ENCODE peak calls at places on chromosome 21, in ten cellular contexts. Y, B, T, Z, P, M, J, G, F and R are unnamed samples.

GRCh38 chr21:37297364-37297763 is 30.2 kb upstream of the VPS26C start:
- DNase-seq in Y (no peak), B (no peak), T (no peak), Z (no peak), P (no peak), M (no peak), J (no peak), G (no peak), F (no peak), R (no peak)

GRCh38 chr21:45595574-45596295 is 47.8 kb upstream of the PCBP3 start:
- DNase-seq in Y (no peak), B (no peak), T (no peak), Z (no peak), P (no peak), M (no peak), J (no peak), G (no peak), F (no peak), R (peak)

GRCh38 chr21:46509760-46510159 is 51.1 kb downstream of the DIP2A start:
- DNase-seq in Y (no peak), B (peak), T (no peak), Z (no peak), P (peak), M (no peak), J (no peak), G (no peak), F (no peak), R (no peak)

GRCh38 chr21:41564871-41565281 is 56.9 kb upstream of the TMPRSS2 start:
- DNase-seq in Y (no peak), B (peak), T (no peak), Z (no peak), P (no peak), M (no peak), J (no peak), G (no peak), F (no peak), R (no peak)

GRCh38 chr21:43281661-43282357 is 113.0 kb downstream of the CRYAA start:
- DNase-seq in Y (no peak), B (no peak), T (no peak), Z (no peak), P (no peak), M (no peak), J (no peak), G (no peak), F (no peak), R (no peak)

GRCh38 chr21:41581592-41582228 is 73.8 kb upstream of the TMPRSS2 start:
- DNase-seq in Y (no peak), B (no peak), T (no peak), Z (no peak), P (no peak), M (no peak), J (no peak), G (no peak), F (no peak), R (no peak)

GRCh38 chr21:35084869-35085268 is 35.8 kb upstream of the RUNX1 start:
- DNase-seq in Y (no peak), B (peak), T (no peak), Z (no peak), P (peak), M (no peak), J (no peak), G (no peak), F (no peak), R (no peak)

GRCh38 chr21:35853321-35853922 is 206.9 kb downstream of the SETD4 start:
- DNase-seq in Y (no peak), B (peak), T (no peak), Z (no peak), P (no peak), M (no peak), J (no peak), G (no peak), F (no peak), R (no peak)

GRCh38 chr21:26845066-26845749 is at the start of gene ADAMTS1:
- DNase-seq in Y (no peak), B (peak), T (peak), Z (peak), P (peak), M (peak), J (peak), G (no peak), F (no peak), R (peak)

GRCh38 chr21:36113647-36114428 is 21.0 kb upstream of the CBR3 start:
- DNase-seq in Y (peak), B (no peak), T (no peak), Z (no peak), P (no peak), M (peak), J (no peak), G (peak), F (peak), R (no peak)

GRCh38 chr21:35583566-35584216 is 476.6 kb downstream of the SETD4 start:
- DNase-seq in Y (no peak), B (peak), T (no peak), Z (no peak), P (no peak), M (no peak), J (no peak), G (no peak), F (no peak), R (no peak)

GRCh38 chr21:42521805-42522204 is 8.2 kb downstream of the SLC37A1 start:
- DNase-seq in Y (no peak), B (no peak), T (no peak), Z (no peak), P (no peak), M (no peak), J (no peak), G (no peak), F (no peak), R (no peak)

GRCh38 chr21:14533555-14534400 is 12.3 kb downstream of the SAMSN1 start:
- DNase-seq in Y (no peak), B (peak), T (no peak), Z (no peak), P (peak), M (no peak), J (no peak), G (no peak), F (peak), R (no peak)

GRCh38 chr21:37986000-37986399 is 69.7 kb upstream of the KCNJ6 start:
- DNase-seq in Y (no peak), B (no peak), T (no peak), Z (no peak), P (no peak), M (no peak), J (no peak), G (no peak), F (no peak), R (no peak)

GRCh38 chr21:15430577-15430976 is 299.2 kb upstream of the USP25 start:
- DNase-seq in Y (no peak), B (peak), T (no peak), Z (no peak), P (no peak), M (no peak), J (no peak), G (no peak), F (no peak), R (no peak)

GRCh38 chr21:46150073-46150472 is 5.3 kb downstream of the FTCD start:
- DNase-seq in Y (no peak), B (no peak), T (no peak), Z (no peak), P (no peak), M (no peak), J (no peak), G (no peak), F (no peak), R (peak)

GRCh38 chr21:15667010-15667409 is 62.8 kb upstream of the USP25 start:
- DNase-seq in Y (no peak), B (peak), T (no peak), Z (no peak), P (peak), M (no peak), J (no peak), G (no peak), F (no peak), R (no peak)

GRCh38 chr21:25963186-25963585 is 207.4 kb downstream of the APP start:
- DNase-seq in Y (no peak), B (peak), T (no peak), Z (no peak), P (no peak), M (no peak), J (no peak), G (no peak), F (no peak), R (no peak)

GRCh38 chr21:42939581-42940413 is 14.4 kb upstream of the ERVH48-1 start:
- DNase-seq in Y (no peak), B (peak), T (no peak), Z (peak), P (peak), M (no peak), J (peak), G (no peak), F (no peak), R (no peak)

GRCh38 chr21:32861871-32862270 is 90.3 kb upstream of the PAXBP1 start:
- DNase-seq in Y (no peak), B (peak), T (no peak), Z (no peak), P (no peak), M (no peak), J (no peak), G (no peak), F (no peak), R (no peak)

GRCh38 chr21:36589352-36589971 is 109.5 kb upstream of the SIM2 start:
- DNase-seq in Y (no peak), B (peak), T (no peak), Z (peak), P (peak), M (no peak), J (no peak), G (no peak), F (no peak), R (no peak)

GRCh38 chr21:29218749-29219148 is 80.0 kb upstream of the BACH1 start:
- DNase-seq in Y (no peak), B (no peak), T (no peak), Z (no peak), P (no peak), M (peak), J (no peak), G (no peak), F (no peak), R (no peak)

GRCh38 chr21:29403291-29403690 is 104.6 kb downstream of the BACH1 start:
- DNase-seq in Y (no peak), B (peak), T (no peak), Z (no peak), P (no peak), M (no peak), J (no peak), G (no peak), F (no peak), R (no peak)

GRCh38 chr21:38843806-38844479 is 38.2 kb downstream of the ETS2 start:
- DNase-seq in Y (no peak), B (peak), T (peak), Z (no peak), P (no peak), M (no peak), J (no peak), G (no peak), F (no peak), R (no peak)

GRCh38 chr21:32962286-32962685 is 63.4 kb upstream of the OLIG2 start:
- DNase-seq in Y (no peak), B (no peak), T (peak), Z (no peak), P (no peak), M (no peak), J (no peak), G (no peak), F (no peak), R (no peak)

GRCh38 chr21:42757422-42757821 is 104.0 kb downstream of the PDE9A start:
- DNase-seq in Y (no peak), B (no peak), T (no peak), Z (no peak), P (no peak), M (no peak), J (no peak), G (no peak), F (no peak), R (no peak)

GRCh38 chr21:39913651-39914145 is 46.5 kb downstream of the PCP4 start:
- DNase-seq in Y (no peak), B (no peak), T (no peak), Z (no peak), P (no peak), M (no peak), J (no peak), G (no peak), F (no peak), R (no peak)

GRCh38 chr21:45624356-45624854 is 19.1 kb upstream of the PCBP3 start:
- DNase-seq in Y (no peak), B (no peak), T (no peak), Z (no peak), P (no peak), M (no peak), J (no peak), G (no peak), F (no peak), R (no peak)

GRCh38 chr21:22120616-22121266 is 1122.5 kb downstream of the NCAM2 start:
- DNase-seq in Y (no peak), B (peak), T (no peak), Z (peak), P (no peak), M (no peak), J (no peak), G (no peak), F (no peak), R (no peak)

GRCh38 chr21:17848228-17848627 is 29.1 kb upstream of the C21orf91 start:
- DNase-seq in Y (no peak), B (peak), T (no peak), Z (no peak), P (no peak), M (no peak), J (no peak), G (no peak), F (no peak), R (no peak)

GRCh38 chr21:45080639-45081414 is 6.4 kb downstream of the ADARB1 start:
- DNase-seq in Y (no peak), B (peak), T (no peak), Z (no peak), P (no peak), M (no peak), J (no peak), G (no peak), F (peak), R (no peak)